ENCODE peak calls at places on chromosomes 7 and 10, in five cellular contexts. S is esophagus squamous epithelium, N is heart left ventricle, D is transverse colon, U is stomach. C is an unnamed sample. For H3K36me3, the result is how much of the 10 kb centered on the place peaks cover.

GRCh38 chr7:70043139-70043538 is 444.9 kb downstream of the AUTS2 start:
- DNase-seq in S (no peak), N (no peak), D (no peak), U (no peak), C (no peak)

GRCh38 chr7:50679218-50680007 is 103.3 kb downstream of the GRB10 start:
- DNase-seq in S (no peak), N (no peak), D (no peak), U (no peak), C (no peak)

GRCh38 chr10:118820326-118821116 is 65.8 kb upstream of the CACUL1 start:
- DNase-seq in S (no peak), N (no peak), D (no peak), U (no peak), C (peak)

GRCh38 chr7:80027616-80028173 is 106.9 kb upstream of the GNAI1 start:
- DNase-seq in S (no peak), N (no peak), D (no peak), U (no peak), C (no peak)

GRCh38 chr7:46551603-46552002 is 630.5 kb upstream of the IGFBP3 start:
- DNase-seq in S (no peak), N (no peak), D (no peak), U (no peak), C (no peak)

GRCh38 chr7:99390941-99391602 is 16.5 kb downstream of the ARPC1B start:
- DNase-seq in S (no peak), N (peak), D (no peak), U (no peak), C (no peak)

GRCh38 chr7:11847336-11847735 is 15.3 kb upstream of the THSD7A start:
- DNase-seq in S (no peak), N (no peak), D (no peak), U (no peak), C (no peak)

GRCh38 chr7:46524350-46524749 is 603.3 kb upstream of the IGFBP3 start:
- DNase-seq in S (no peak), N (no peak), D (no peak), U (no peak), C (no peak)

GRCh38 chr10:95327367-95327766 is 36.6 kb upstream of the PDLIM1 start:
- DNase-seq in S (no peak), N (no peak), D (peak), U (peak), C (peak)

GRCh38 chr10:79496896-79497295 is 15.4 kb upstream of the EIF5AL1 start:
- DNase-seq in S (no peak), N (no peak), D (no peak), U (no peak), C (no peak)

GRCh38 chr10:132175907-132176581 is 10.7 kb upstream of the DPYSL4 start:
- DNase-seq in S (no peak), N (peak), D (no peak), U (no peak), C (no peak)

GRCh38 chr7:73606801-73607691 is 17.3 kb downstream of the MLXIPL start:
- DNase-seq in S (no peak), N (peak), D (peak), U (peak), C (no peak)

GRCh38 chr7:43639858-43640491 is 57.1 kb downstream of the STK17A start:
- DNase-seq in S (no peak), N (no peak), D (peak), U (peak), C (no peak)

GRCh38 chr10:16611037-16611436 is 89.4 kb upstream of the C1QL3 start:
- DNase-seq in S (no peak), N (no peak), D (no peak), U (no peak), C (no peak)

GRCh38 chr10:130764651-130765050 is 546.9 kb downstream of the TCERG1L start:
- DNase-seq in S (no peak), N (no peak), D (no peak), U (no peak), C (peak)

GRCh38 chr7:66920769-66921395 is at the start of gene TMEM248:
- DNase-seq in S (peak), N (peak), D (peak), U (peak), C (peak)

GRCh38 chr10:21733710-21734109 is 199.7 kb downstream of the MLLT10 start:
- DNase-seq in S (no peak), N (no peak), D (no peak), U (no peak), C (no peak)

GRCh38 chr10:128130051-128130450 is 3.8 kb upstream of the MKI67 start:
- DNase-seq in S (no peak), N (no peak), D (no peak), U (no peak), C (no peak)

GRCh38 chr7:157056957-157057902 is 46.8 kb upstream of the MNX1 start:
- DNase-seq in S (no peak), N (no peak), D (no peak), U (no peak), C (no peak)

GRCh38 chr7:87356448-87356847 is 11.0 kb downstream of the CROT start:
- DNase-seq in S (no peak), N (no peak), D (no peak), U (no peak), C (no peak)

GRCh38 chr7:87354749-87355148 is 9.3 kb downstream of the CROT start:
- DNase-seq in S (no peak), N (no peak), D (no peak), U (no peak), C (no peak)

GRCh38 chr7:87363342-87363741 is 17.9 kb downstream of the CROT start:
- DNase-seq in S (no peak), N (no peak), D (no peak), U (no peak), C (no peak)

GRCh38 chr7:87361320-87361719 is 15.9 kb downstream of the CROT start:
- DNase-seq in S (no peak), N (no peak), D (no peak), U (no peak), C (no peak)

GRCh38 chr7:87359366-87359765 is 13.9 kb downstream of the CROT start:
- DNase-seq in S (no peak), N (no peak), D (no peak), U (no peak), C (no peak)
- H3K36me3 ChIP-seq in S (under half), N (under half), D (under half), U (half or more), C (under half)

GRCh38 chr7:5701085-5701914 is 80.2 kb downstream of the RNF216 start:
- DNase-seq in S (no peak), N (no peak), D (no peak), U (no peak), C (no peak)
- TF ChIP-seq POLR2A in S (no peak), N (no peak), D (no peak), U (no peak), C (no peak)

DNA sequence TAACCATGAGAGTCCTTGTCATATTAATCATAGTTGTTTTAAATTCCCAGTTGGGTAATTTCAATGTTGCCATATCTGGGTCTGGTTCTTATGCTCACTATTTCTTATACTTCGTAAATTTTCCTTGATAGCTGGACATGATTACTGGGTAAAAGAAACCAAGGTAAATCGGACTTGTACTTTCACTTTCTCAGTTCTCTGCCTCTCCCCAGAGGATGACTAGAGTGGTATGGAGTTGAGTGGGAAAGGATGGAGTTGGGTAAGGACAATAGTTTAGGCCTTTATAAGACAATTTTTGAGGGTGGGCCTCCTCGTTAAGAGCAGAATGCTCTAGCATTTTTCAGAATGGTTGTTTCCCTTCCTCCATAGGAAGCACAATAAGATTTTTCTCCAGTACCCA is 106.1 kb downstream of the CRPPA start:
- DNase-seq in S (no peak), N (no peak), D (no peak), U (no peak), C (no peak)
- H3K4me3 ChIP-seq in S (no peak), N (no peak), D (no peak), U (no peak), C (no peak)

GRCh38 chr7:75055830-75056431 is 17.7 kb downstream of the RCC1L start:
- DNase-seq in S (no peak), N (no peak), D (no peak), U (no peak), C (peak)

GRCh38 chr7:75056476-75056875 is 17.1 kb downstream of the RCC1L start:
- DNase-seq in S (no peak), N (no peak), D (no peak), U (no peak), C (peak)

GRCh38 chr7:75050501-75050900 is 23.1 kb downstream of the RCC1L start:
- DNase-seq in S (no peak), N (no peak), D (no peak), U (no peak), C (no peak)

GRCh38 chr7:75058406-75058805 is 15.2 kb downstream of the RCC1L start:
- DNase-seq in S (no peak), N (no peak), D (no peak), U (no peak), C (no peak)

DNA sequence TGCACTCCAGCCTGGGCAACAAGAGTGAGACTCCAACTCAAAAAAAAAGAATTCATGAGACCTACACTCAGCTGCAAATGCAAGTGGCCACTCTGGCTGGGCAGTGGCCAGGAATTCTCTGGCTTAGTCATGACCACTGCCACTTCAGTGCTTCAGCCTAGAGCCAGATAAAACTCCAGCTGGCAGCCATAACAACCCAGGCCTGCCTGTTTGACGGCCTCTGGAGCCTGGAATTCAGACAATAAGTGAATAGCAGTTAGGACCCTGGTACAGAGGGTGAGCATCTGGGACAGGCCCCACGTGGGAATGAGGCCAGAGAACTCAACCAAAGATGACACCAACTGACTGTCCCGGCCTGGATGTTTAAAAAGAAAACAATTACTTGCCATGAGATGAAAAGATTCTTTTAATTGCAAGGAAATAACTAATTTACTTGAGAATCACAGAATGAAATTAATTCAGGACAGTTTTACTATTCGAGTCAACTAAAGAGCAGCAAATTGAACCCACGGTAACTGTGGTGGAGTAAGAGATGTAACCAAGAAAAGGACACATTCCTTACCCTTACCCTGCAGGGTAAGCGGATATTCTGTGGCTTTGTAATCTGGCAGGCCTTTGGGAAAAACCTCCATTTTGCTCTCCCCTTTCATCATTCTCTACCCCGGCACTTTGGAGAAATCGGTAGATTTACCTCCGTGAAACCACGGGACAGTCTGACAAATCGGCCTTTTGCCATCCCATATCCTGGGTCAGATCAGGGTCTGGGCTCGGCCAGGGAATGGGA is 18.7 kb downstream of the RCC1L start:
- DNase-seq in S (no peak), N (peak), D (no peak), U (no peak), C (peak)
- H3K36me3 ChIP-seq in S (under half), N (under half), D (under half), U (half or more), C (half or more)

DNA sequence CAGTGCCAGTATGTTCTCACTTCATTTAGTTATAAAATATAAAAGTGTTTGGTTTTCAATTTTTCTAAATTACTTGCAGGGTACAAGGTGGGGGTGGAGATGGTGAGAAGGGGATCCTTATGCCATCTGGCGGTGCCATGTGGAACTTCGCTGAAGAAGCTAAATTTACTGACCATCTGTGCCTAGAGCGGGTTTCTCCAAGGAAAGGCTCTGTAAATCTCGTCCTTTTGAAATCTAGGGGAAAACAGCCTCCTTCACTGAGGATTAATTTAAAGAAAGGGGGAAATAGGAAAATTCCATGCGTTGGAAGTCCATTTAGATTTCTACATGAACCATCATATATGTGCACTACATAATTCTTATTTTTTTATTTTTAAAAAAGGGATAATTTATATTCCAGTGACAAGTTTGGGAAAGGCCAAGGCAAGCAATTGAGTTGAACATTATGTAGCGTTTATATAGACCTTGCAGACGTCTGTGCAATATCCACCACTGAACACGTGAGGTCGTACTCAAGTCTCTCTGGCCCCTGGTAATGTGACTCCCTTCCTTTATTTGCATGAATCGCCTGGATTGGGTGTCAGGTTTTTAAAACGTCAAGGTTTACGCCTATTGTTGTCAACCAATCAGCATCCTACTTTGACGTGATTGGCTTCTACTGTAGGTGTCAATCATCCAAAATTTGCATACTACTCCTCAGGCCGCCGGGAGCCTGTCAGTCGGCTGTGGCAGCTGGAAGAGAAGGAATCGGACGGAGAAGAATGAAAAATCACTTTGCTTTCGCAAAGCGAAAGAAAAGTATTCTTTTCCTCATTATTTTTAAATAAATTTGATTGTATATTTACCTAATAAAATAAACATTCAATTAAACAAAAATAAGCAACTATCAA is 297.1 kb upstream of the NFE2L3 start:
- DNase-seq in S (no peak), N (no peak), D (peak), U (no peak), C (peak)
- TF ChIP-seq POLR2A in S (no peak), N (no peak), D (peak), U (no peak), C (peak)

GRCh38 chr10:74008212-74008731 is 10.4 kb downstream of the VCL start:
- DNase-seq in S (no peak), N (no peak), D (no peak), U (no peak), C (no peak)

GRCh38 chr10:74012480-74012879 is 14.6 kb downstream of the VCL start:
- DNase-seq in S (no peak), N (no peak), D (no peak), U (no peak), C (no peak)

GRCh38 chr10:74011016-74011415 is 13.1 kb downstream of the VCL start:
- DNase-seq in S (no peak), N (no peak), D (no peak), U (no peak), C (no peak)

GRCh38 chr10:74011762-74012161 is 13.8 kb downstream of the VCL start:
- DNase-seq in S (no peak), N (no peak), D (no peak), U (no peak), C (no peak)

GRCh38 chr10:74013004-74013403 is 15.1 kb downstream of the VCL start:
- DNase-seq in S (no peak), N (no peak), D (no peak), U (no peak), C (no peak)
- H3K4me3 ChIP-seq in S (no peak), N (no peak), D (no peak), U (no peak), C (no peak)

GRCh38 chr7:6425948-6426347 is 21.8 kb downstream of the DAGLB start:
- DNase-seq in S (no peak), N (no peak), D (no peak), U (no peak), C (no peak)
- H3K36me3 ChIP-seq in S (under half), N (under half), D (under half), U (half or more), C (under half)

GRCh38 chr7:75611557-75612178 is 119.5 kb downstream of the SPDYE5 start:
- DNase-seq in S (no peak), N (peak), D (peak), U (peak), C (peak)
- TF ChIP-seq POLR2A in S (no peak), N (peak), D (no peak), U (no peak), C (no peak)

C was measured in sigmoid colon.